ENCODE peak calls at places on chromosomes 13 and 19, in nine cellular contexts. One of them, this sample, is unnamed.
A peak's percentile ranks its signal among the peaks of the same experiment; 100 is the strongest.

GRCh38 chr13:87147076-87147475 is 524.1 kb upstream of the SLITRK5 start:
- DNase-seq in left ventricle myocardium inferior: no peak
- DNase-seq in prostate gland: no peak
- DNase-seq in CD4-positive, CD25-positive, alpha-beta regulatory T cell: no peak
- DNase-seq in pancreas: no peak
- DNase-seq in PC-3: peak; percentile 1
- DNase-seq in lower lobe of right lung: no peak
- DNase-seq in breast epithelium: no peak
- DNase-seq in gastrocnemius medialis: no peak
- DNase-seq in this sample: no peak

GRCh38 chr13:105805866-105806265 is 729.6 kb downstream of the EFNB2 start:
- DNase-seq in left ventricle myocardium inferior: no peak
- DNase-seq in prostate gland: no peak
- DNase-seq in CD4-positive, CD25-positive, alpha-beta regulatory T cell: no peak
- DNase-seq in pancreas: no peak
- DNase-seq in PC-3: no peak
- DNase-seq in lower lobe of right lung: no peak
- DNase-seq in breast epithelium: no peak
- DNase-seq in gastrocnemius medialis: no peak
- DNase-seq in this sample: no peak

GRCh38 chr19:13036366-13036976 is 41.2 kb downstream of the NFIX start:
- DNase-seq in left ventricle myocardium inferior: no peak
- DNase-seq in prostate gland: no peak
- DNase-seq in CD4-positive, CD25-positive, alpha-beta regulatory T cell: no peak
- DNase-seq in pancreas: no peak
- DNase-seq in PC-3: peak; percentile 93
- DNase-seq in lower lobe of right lung: peak; percentile 72
- DNase-seq in breast epithelium: peak; percentile 76
- DNase-seq in gastrocnemius medialis: peak; percentile 83
- DNase-seq in this sample: no peak

GRCh38 chr13:48405865-48406264 is 7.0 kb downstream of the LPAR6 start:
- DNase-seq in left ventricle myocardium inferior: no peak
- DNase-seq in prostate gland: no peak
- DNase-seq in CD4-positive, CD25-positive, alpha-beta regulatory T cell: no peak
- DNase-seq in pancreas: no peak
- DNase-seq in PC-3: no peak
- DNase-seq in lower lobe of right lung: no peak
- DNase-seq in breast epithelium: no peak
- DNase-seq in gastrocnemius medialis: no peak
- DNase-seq in this sample: no peak

GRCh38 chr13:98581377-98581776 is 4.5 kb upstream of the STK24 start:
- DNase-seq in left ventricle myocardium inferior: no peak
- DNase-seq in prostate gland: no peak
- DNase-seq in CD4-positive, CD25-positive, alpha-beta regulatory T cell: no peak
- DNase-seq in pancreas: no peak
- DNase-seq in PC-3: no peak
- DNase-seq in lower lobe of right lung: no peak
- DNase-seq in breast epithelium: no peak
- DNase-seq in gastrocnemius medialis: no peak
- DNase-seq in this sample: no peak

GRCh38 chr13:19089315-19089714 is 92.3 kb downstream of the TUBA3C start:
- DNase-seq in left ventricle myocardium inferior: no peak
- DNase-seq in prostate gland: no peak
- DNase-seq in CD4-positive, CD25-positive, alpha-beta regulatory T cell: no peak
- DNase-seq in pancreas: no peak
- DNase-seq in PC-3: peak; percentile 4
- DNase-seq in lower lobe of right lung: no peak
- DNase-seq in breast epithelium: no peak
- DNase-seq in gastrocnemius medialis: no peak
- DNase-seq in this sample: no peak

GRCh38 chr13:20301391-20302071 is 69.4 kb upstream of the GJB6 start:
- DNase-seq in left ventricle myocardium inferior: peak; percentile 15
- DNase-seq in prostate gland: no peak
- DNase-seq in CD4-positive, CD25-positive, alpha-beta regulatory T cell: no peak
- DNase-seq in pancreas: no peak
- DNase-seq in PC-3: no peak
- DNase-seq in lower lobe of right lung: no peak
- DNase-seq in breast epithelium: no peak
- DNase-seq in gastrocnemius medialis: no peak
- DNase-seq in this sample: peak; percentile 12

GRCh38 chr13:26941345-26942174 is 181.0 kb upstream of the GPR12 start:
- DNase-seq in left ventricle myocardium inferior: no peak
- DNase-seq in prostate gland: no peak
- DNase-seq in CD4-positive, CD25-positive, alpha-beta regulatory T cell: no peak
- DNase-seq in pancreas: no peak
- DNase-seq in PC-3: peak; percentile 69
- DNase-seq in lower lobe of right lung: no peak
- DNase-seq in breast epithelium: no peak
- DNase-seq in gastrocnemius medialis: no peak
- DNase-seq in this sample: no peak

GRCh38 chr13:112356190-112356589 is 20.0 kb upstream of the SPACA7 start:
- DNase-seq in left ventricle myocardium inferior: no peak
- DNase-seq in prostate gland: no peak
- DNase-seq in CD4-positive, CD25-positive, alpha-beta regulatory T cell: no peak
- DNase-seq in pancreas: no peak
- DNase-seq in PC-3: no peak
- DNase-seq in lower lobe of right lung: no peak
- DNase-seq in breast epithelium: no peak
- DNase-seq in gastrocnemius medialis: no peak
- DNase-seq in this sample: no peak

GRCh38 chr13:98549006-98549727 is 27.7 kb downstream of the STK24 start:
- DNase-seq in left ventricle myocardium inferior: no peak
- DNase-seq in prostate gland: no peak
- DNase-seq in CD4-positive, CD25-positive, alpha-beta regulatory T cell: no peak
- DNase-seq in pancreas: no peak
- DNase-seq in PC-3: peak; percentile 29
- DNase-seq in lower lobe of right lung: no peak
- DNase-seq in breast epithelium: no peak
- DNase-seq in gastrocnemius medialis: no peak
- DNase-seq in this sample: no peak

GRCh38 chr19:17109962-17110598 is 34.5 kb downstream of the MYO9B start:
- DNase-seq in left ventricle myocardium inferior: peak; percentile 64
- DNase-seq in prostate gland: no peak
- DNase-seq in CD4-positive, CD25-positive, alpha-beta regulatory T cell: no peak
- DNase-seq in pancreas: no peak
- DNase-seq in PC-3: no peak
- DNase-seq in lower lobe of right lung: peak; percentile 86
- DNase-seq in breast epithelium: no peak
- DNase-seq in gastrocnemius medialis: peak; percentile 33
- DNase-seq in this sample: peak; percentile 54

GRCh38 chr13:79212064-79212619 is 193.9 kb downstream of the RBM26 start:
- DNase-seq in left ventricle myocardium inferior: no peak
- DNase-seq in prostate gland: no peak
- DNase-seq in CD4-positive, CD25-positive, alpha-beta regulatory T cell: no peak
- DNase-seq in pancreas: no peak
- DNase-seq in PC-3: no peak
- DNase-seq in lower lobe of right lung: no peak
- DNase-seq in breast epithelium: no peak
- DNase-seq in gastrocnemius medialis: no peak
- DNase-seq in this sample: no peak

GRCh38 chr13:31588331-31588730 is 151.0 kb upstream of the RXFP2 start:
- DNase-seq in left ventricle myocardium inferior: no peak
- DNase-seq in prostate gland: no peak
- DNase-seq in CD4-positive, CD25-positive, alpha-beta regulatory T cell: no peak
- DNase-seq in pancreas: no peak
- DNase-seq in PC-3: no peak
- DNase-seq in lower lobe of right lung: no peak
- DNase-seq in breast epithelium: no peak
- DNase-seq in gastrocnemius medialis: no peak
- DNase-seq in this sample: no peak

GRCh38 chr19:12995596-12996541 is 594 bp downstream of the NFIX start:
- DNase-seq in left ventricle myocardium inferior: no peak
- DNase-seq in prostate gland: no peak
- DNase-seq in CD4-positive, CD25-positive, alpha-beta regulatory T cell: no peak
- DNase-seq in pancreas: peak; percentile 60
- DNase-seq in PC-3: no peak
- DNase-seq in lower lobe of right lung: no peak
- DNase-seq in breast epithelium: no peak
- DNase-seq in gastrocnemius medialis: no peak
- DNase-seq in this sample: no peak

GRCh38 chr19:42053037-42053935 is 16.7 kb downstream of the GRIK5 start:
- DNase-seq in left ventricle myocardium inferior: no peak
- DNase-seq in prostate gland: no peak
- DNase-seq in CD4-positive, CD25-positive, alpha-beta regulatory T cell: no peak
- DNase-seq in pancreas: no peak
- DNase-seq in PC-3: peak; percentile 58
- DNase-seq in lower lobe of right lung: no peak
- DNase-seq in breast epithelium: no peak
- DNase-seq in gastrocnemius medialis: no peak
- DNase-seq in this sample: no peak

GRCh38 chr13:111275995-111276618 is 44.3 kb upstream of the TEX29 start:
- DNase-seq in left ventricle myocardium inferior: no peak
- DNase-seq in prostate gland: no peak
- DNase-seq in CD4-positive, CD25-positive, alpha-beta regulatory T cell: no peak
- DNase-seq in pancreas: no peak
- DNase-seq in PC-3: no peak
- DNase-seq in lower lobe of right lung: no peak
- DNase-seq in breast epithelium: no peak
- DNase-seq in gastrocnemius medialis: no peak
- DNase-seq in this sample: no peak

GRCh38 chr13:111280226-111280625 is 40.2 kb upstream of the TEX29 start:
- DNase-seq in left ventricle myocardium inferior: no peak
- DNase-seq in prostate gland: no peak
- DNase-seq in CD4-positive, CD25-positive, alpha-beta regulatory T cell: no peak
- DNase-seq in pancreas: no peak
- DNase-seq in PC-3: no peak
- DNase-seq in lower lobe of right lung: no peak
- DNase-seq in breast epithelium: no peak
- DNase-seq in gastrocnemius medialis: no peak
- DNase-seq in this sample: no peak

GRCh38 chr13:111278711-111279110 is 41.7 kb upstream of the TEX29 start:
- DNase-seq in left ventricle myocardium inferior: no peak
- DNase-seq in prostate gland: no peak
- DNase-seq in CD4-positive, CD25-positive, alpha-beta regulatory T cell: no peak
- DNase-seq in pancreas: no peak
- DNase-seq in PC-3: no peak
- DNase-seq in lower lobe of right lung: no peak
- DNase-seq in breast epithelium: no peak
- DNase-seq in gastrocnemius medialis: no peak
- DNase-seq in this sample: no peak

GRCh38 chr13:111279253-111279652 is 41.2 kb upstream of the TEX29 start:
- DNase-seq in left ventricle myocardium inferior: no peak
- DNase-seq in prostate gland: no peak
- DNase-seq in CD4-positive, CD25-positive, alpha-beta regulatory T cell: no peak
- DNase-seq in pancreas: no peak
- DNase-seq in PC-3: no peak
- DNase-seq in lower lobe of right lung: no peak
- DNase-seq in breast epithelium: no peak
- DNase-seq in gastrocnemius medialis: no peak
- DNase-seq in this sample: no peak

GRCh38 chr13:111278258-111278657 is 42.2 kb upstream of the TEX29 start:
- DNase-seq in left ventricle myocardium inferior: no peak
- DNase-seq in prostate gland: no peak
- DNase-seq in CD4-positive, CD25-positive, alpha-beta regulatory T cell: no peak
- DNase-seq in pancreas: no peak
- DNase-seq in PC-3: no peak
- DNase-seq in lower lobe of right lung: no peak
- DNase-seq in breast epithelium: no peak
- DNase-seq in gastrocnemius medialis: peak; percentile 63
- DNase-seq in this sample: no peak
- H3K36me3 ChIP-seq in left ventricle myocardium inferior: peaks cover 75% of the 10 kb centered on the region
- H3K36me3 ChIP-seq in prostate gland: no peaks in the 10 kb centered on the region
- H3K36me3 ChIP-seq in CD4-positive, CD25-positive, alpha-beta regulatory T cell: peaks cover 92% of the 10 kb centered on the region
- H3K36me3 ChIP-seq in pancreas: peaks cover 15% of the 10 kb centered on the region
- H3K36me3 ChIP-seq in PC-3: peaks cover 7% of the 10 kb centered on the region
- H3K36me3 ChIP-seq in lower lobe of right lung: peaks cover 100% of the 10 kb centered on the region
- H3K36me3 ChIP-seq in breast epithelium: peaks cover 6% of the 10 kb centered on the region
- H3K36me3 ChIP-seq in gastrocnemius medialis: no peaks in the 10 kb centered on the region
- H3K36me3 ChIP-seq in this sample: peaks cover 27% of the 10 kb centered on the region

GRCh38 chr19:55678121-55678671 is 3.2 kb downstream of the EPN1 start:
- DNase-seq in left ventricle myocardium inferior: peak; percentile 45
- DNase-seq in prostate gland: no peak
- DNase-seq in CD4-positive, CD25-positive, alpha-beta regulatory T cell: no peak
- DNase-seq in pancreas: no peak
- DNase-seq in PC-3: no peak
- DNase-seq in lower lobe of right lung: peak; percentile 72
- DNase-seq in breast epithelium: peak; percentile 22
- DNase-seq in gastrocnemius medialis: peak; percentile 18
- DNase-seq in this sample: no peak
- H3K4me3 ChIP-seq in left ventricle myocardium inferior: peak overlapping the region; percentile 93
- H3K4me3 ChIP-seq in prostate gland: no peak overlapping the region
- H3K4me3 ChIP-seq in CD4-positive, CD25-positive, alpha-beta regulatory T cell: no peak overlapping the region
- H3K4me3 ChIP-seq in pancreas: peak overlapping the region; percentile 98
- H3K4me3 ChIP-seq in PC-3: no peak overlapping the region
- H3K4me3 ChIP-seq in lower lobe of right lung: peak overlapping the region; percentile 7
- H3K4me3 ChIP-seq in breast epithelium: no peak overlapping the region
- H3K4me3 ChIP-seq in gastrocnemius medialis: no peak overlapping the region
- H3K4me3 ChIP-seq in this sample: no peak overlapping the region

GRCh38 chr19:40620161-40620485 is 19.0 kb downstream of the LTBP4 start:
- DNase-seq in left ventricle myocardium inferior: no peak
- DNase-seq in prostate gland: no peak
- DNase-seq in CD4-positive, CD25-positive, alpha-beta regulatory T cell: no peak
- DNase-seq in pancreas: no peak
- DNase-seq in PC-3: no peak
- DNase-seq in lower lobe of right lung: no peak
- DNase-seq in breast epithelium: no peak
- DNase-seq in gastrocnemius medialis: no peak
- DNase-seq in this sample: no peak

GRCh38 chr19:40619333-40620160 is 18.4 kb downstream of the LTBP4 start:
- DNase-seq in left ventricle myocardium inferior: no peak
- DNase-seq in prostate gland: no peak
- DNase-seq in CD4-positive, CD25-positive, alpha-beta regulatory T cell: no peak
- DNase-seq in pancreas: no peak
- DNase-seq in PC-3: no peak
- DNase-seq in lower lobe of right lung: no peak
- DNase-seq in breast epithelium: no peak
- DNase-seq in gastrocnemius medialis: no peak
- DNase-seq in this sample: peak; percentile 52

GRCh38 chr19:40621966-40622772 is 21.0 kb downstream of the LTBP4 start:
- DNase-seq in left ventricle myocardium inferior: no peak
- DNase-seq in prostate gland: no peak
- DNase-seq in CD4-positive, CD25-positive, alpha-beta regulatory T cell: no peak
- DNase-seq in pancreas: no peak
- DNase-seq in PC-3: no peak
- DNase-seq in lower lobe of right lung: no peak
- DNase-seq in breast epithelium: no peak
- DNase-seq in gastrocnemius medialis: no peak
- DNase-seq in this sample: no peak

GRCh38 chr19:40622773-40623075 is 21.6 kb downstream of the LTBP4 start:
- DNase-seq in left ventricle myocardium inferior: no peak
- DNase-seq in prostate gland: no peak
- DNase-seq in CD4-positive, CD25-positive, alpha-beta regulatory T cell: no peak
- DNase-seq in pancreas: no peak
- DNase-seq in PC-3: no peak
- DNase-seq in lower lobe of right lung: no peak
- DNase-seq in breast epithelium: no peak
- DNase-seq in gastrocnemius medialis: no peak
- DNase-seq in this sample: no peak

GRCh38 chr19:40621283-40621682 is 20.1 kb downstream of the LTBP4 start:
- DNase-seq in left ventricle myocardium inferior: no peak
- DNase-seq in prostate gland: no peak
- DNase-seq in CD4-positive, CD25-positive, alpha-beta regulatory T cell: no peak
- DNase-seq in pancreas: no peak
- DNase-seq in PC-3: no peak
- DNase-seq in lower lobe of right lung: no peak
- DNase-seq in breast epithelium: no peak
- DNase-seq in gastrocnemius medialis: no peak
- DNase-seq in this sample: no peak
- H3K36me3 ChIP-seq in left ventricle myocardium inferior: peaks cover 85% of the 10 kb centered on the region
- H3K36me3 ChIP-seq in prostate gland: no peaks in the 10 kb centered on the region
- H3K36me3 ChIP-seq in CD4-positive, CD25-positive, alpha-beta regulatory T cell: peaks cover 22% of the 10 kb centered on the region
- H3K36me3 ChIP-seq in pancreas: no peaks in the 10 kb centered on the region
- H3K36me3 ChIP-seq in PC-3: no peaks in the 10 kb centered on the region
- H3K36me3 ChIP-seq in lower lobe of right lung: peaks cover 73% of the 10 kb centered on the region
- H3K36me3 ChIP-seq in breast epithelium: no peaks in the 10 kb centered on the region
- H3K36me3 ChIP-seq in gastrocnemius medialis: no peaks in the 10 kb centered on the region
- H3K36me3 ChIP-seq in this sample: peaks cover 97% of the 10 kb centered on the region

GRCh38 chr19:45263013-45263412 is 11.9 kb downstream of the MARK4 start:
- DNase-seq in left ventricle myocardium inferior: no peak
- DNase-seq in prostate gland: no peak
- DNase-seq in CD4-positive, CD25-positive, alpha-beta regulatory T cell: no peak
- DNase-seq in pancreas: no peak
- DNase-seq in PC-3: no peak
- DNase-seq in lower lobe of right lung: no peak
- DNase-seq in breast epithelium: no peak
- DNase-seq in gastrocnemius medialis: no peak
- DNase-seq in this sample: no peak
- H3K4me3 ChIP-seq in left ventricle myocardium inferior: no peak overlapping the region
- H3K4me3 ChIP-seq in prostate gland: no peak overlapping the region
- H3K4me3 ChIP-seq in CD4-positive, CD25-positive, alpha-beta regulatory T cell: no peak overlapping the region
- H3K4me3 ChIP-seq in pancreas: no peak overlapping the region
- H3K4me3 ChIP-seq in PC-3: no peak overlapping the region
- H3K4me3 ChIP-seq in lower lobe of right lung: no peak overlapping the region
- H3K4me3 ChIP-seq in breast epithelium: no peak overlapping the region
- H3K4me3 ChIP-seq in gastrocnemius medialis: no peak overlapping the region
- H3K4me3 ChIP-seq in this sample: no peak overlapping the region

This sample was measured in heart right ventricle.